ENCODE peak calls at places on chromosomes 16 and 17, in ten cellular contexts. One of them, this sample, is unnamed.
A peak's percentile ranks its signal among the peaks of the same experiment; 100 is the strongest.

GRCh38 chr17:77419547-77420475 is 279.0 kb downstream of the SEC14L1 start:
- DNase-seq in tibial nerve: no peak
- DNase-seq in endodermal cell: peak; percentile 96
- DNase-seq in heart right ventricle: no peak
- DNase-seq in psoas muscle: no peak
- DNase-seq in K562: peak; percentile 53
- DNase-seq in pancreas: no peak
- DNase-seq in upper lobe of left lung: no peak
- DNase-seq in A549: no peak
- DNase-seq in HCT116: no peak
- DNase-seq in this sample: no peak

GRCh38 chr17:71472809-71473789 is 647.7 kb upstream of the SOX9 start:
- DNase-seq in tibial nerve: no peak
- DNase-seq in endodermal cell: peak; percentile 72
- DNase-seq in heart right ventricle: peak; percentile 6
- DNase-seq in psoas muscle: no peak
- DNase-seq in K562: peak; percentile 8
- DNase-seq in pancreas: no peak
- DNase-seq in upper lobe of left lung: no peak
- DNase-seq in A549: peak; percentile 55
- DNase-seq in HCT116: peak; percentile 86
- DNase-seq in this sample: no peak

GRCh38 chr16:82043680-82044584 is 8.9 kb downstream of the HSD17B2 start:
- DNase-seq in tibial nerve: no peak
- DNase-seq in endodermal cell: no peak
- DNase-seq in heart right ventricle: no peak
- DNase-seq in psoas muscle: no peak
- DNase-seq in K562: no peak
- DNase-seq in pancreas: no peak
- DNase-seq in upper lobe of left lung: no peak
- DNase-seq in A549: no peak
- DNase-seq in HCT116: no peak
- DNase-seq in this sample: no peak

GRCh38 chr16:31099860-31100638 is 5.5 kb upstream of the VKORC1 start:
- DNase-seq in tibial nerve: no peak
- DNase-seq in endodermal cell: no peak
- DNase-seq in heart right ventricle: no peak
- DNase-seq in psoas muscle: no peak
- DNase-seq in K562: peak; percentile 62
- DNase-seq in pancreas: no peak
- DNase-seq in upper lobe of left lung: no peak
- DNase-seq in A549: no peak
- DNase-seq in HCT116: no peak
- DNase-seq in this sample: no peak

GRCh38 chr17:58630883-58631522 is 60.8 kb downstream of the TEX14 start:
- DNase-seq in tibial nerve: no peak
- DNase-seq in endodermal cell: peak; percentile 95
- DNase-seq in heart right ventricle: peak; percentile 6
- DNase-seq in psoas muscle: no peak
- DNase-seq in K562: peak; percentile 88
- DNase-seq in pancreas: no peak
- DNase-seq in upper lobe of left lung: peak; percentile 22
- DNase-seq in A549: no peak
- DNase-seq in HCT116: peak; percentile 98
- DNase-seq in this sample: no peak

GRCh38 chr17:34306466-34306865 is 12.8 kb upstream of the CCL8 start:
- DNase-seq in tibial nerve: no peak
- DNase-seq in endodermal cell: peak; percentile 86
- DNase-seq in heart right ventricle: peak; percentile 48
- DNase-seq in psoas muscle: no peak
- DNase-seq in K562: peak; percentile 12
- DNase-seq in pancreas: no peak
- DNase-seq in upper lobe of left lung: no peak
- DNase-seq in A549: peak; percentile 22
- DNase-seq in HCT116: no peak
- DNase-seq in this sample: no peak

GRCh38 chr17:19940722-19941464 is 36.7 kb downstream of the AKAP10 start:
- DNase-seq in tibial nerve: no peak
- DNase-seq in endodermal cell: peak; percentile 52
- DNase-seq in heart right ventricle: no peak
- DNase-seq in psoas muscle: no peak
- DNase-seq in K562: no peak
- DNase-seq in pancreas: no peak
- DNase-seq in upper lobe of left lung: no peak
- DNase-seq in A549: no peak
- DNase-seq in HCT116: no peak
- DNase-seq in this sample: no peak

GRCh38 chr17:41492771-41493170 is 3.1 kb upstream of the KRT36 start:
- DNase-seq in tibial nerve: no peak
- DNase-seq in endodermal cell: no peak
- DNase-seq in heart right ventricle: peak; percentile 27
- DNase-seq in psoas muscle: no peak
- DNase-seq in K562: peak; percentile 45
- DNase-seq in pancreas: no peak
- DNase-seq in upper lobe of left lung: no peak
- DNase-seq in A549: no peak
- DNase-seq in HCT116: no peak
- DNase-seq in this sample: no peak

GRCh38 chr16:17364319-17365210 is 106.2 kb downstream of the XYLT1 start:
- DNase-seq in tibial nerve: no peak
- DNase-seq in endodermal cell: no peak
- DNase-seq in heart right ventricle: no peak
- DNase-seq in psoas muscle: no peak
- DNase-seq in K562: no peak
- DNase-seq in pancreas: no peak
- DNase-seq in upper lobe of left lung: no peak
- DNase-seq in A549: no peak
- DNase-seq in HCT116: no peak
- DNase-seq in this sample: no peak

GRCh38 chr16:17359778-17360177 is 111.0 kb downstream of the XYLT1 start:
- DNase-seq in tibial nerve: no peak
- DNase-seq in endodermal cell: no peak
- DNase-seq in heart right ventricle: no peak
- DNase-seq in psoas muscle: no peak
- DNase-seq in K562: no peak
- DNase-seq in pancreas: no peak
- DNase-seq in upper lobe of left lung: peak; percentile 64
- DNase-seq in A549: no peak
- DNase-seq in HCT116: no peak
- DNase-seq in this sample: no peak

GRCh38 chr16:17362946-17363345 is 107.8 kb downstream of the XYLT1 start:
- DNase-seq in tibial nerve: no peak
- DNase-seq in endodermal cell: no peak
- DNase-seq in heart right ventricle: no peak
- DNase-seq in psoas muscle: no peak
- DNase-seq in K562: no peak
- DNase-seq in pancreas: no peak
- DNase-seq in upper lobe of left lung: no peak
- DNase-seq in A549: no peak
- DNase-seq in HCT116: no peak
- DNase-seq in this sample: no peak

GRCh38 chr16:17360810-17361209 is 110.0 kb downstream of the XYLT1 start:
- DNase-seq in tibial nerve: no peak
- DNase-seq in endodermal cell: no peak
- DNase-seq in heart right ventricle: no peak
- DNase-seq in psoas muscle: no peak
- DNase-seq in K562: no peak
- DNase-seq in pancreas: no peak
- DNase-seq in upper lobe of left lung: peak; percentile 65
- DNase-seq in A549: no peak
- DNase-seq in HCT116: no peak
- DNase-seq in this sample: no peak

DNA sequence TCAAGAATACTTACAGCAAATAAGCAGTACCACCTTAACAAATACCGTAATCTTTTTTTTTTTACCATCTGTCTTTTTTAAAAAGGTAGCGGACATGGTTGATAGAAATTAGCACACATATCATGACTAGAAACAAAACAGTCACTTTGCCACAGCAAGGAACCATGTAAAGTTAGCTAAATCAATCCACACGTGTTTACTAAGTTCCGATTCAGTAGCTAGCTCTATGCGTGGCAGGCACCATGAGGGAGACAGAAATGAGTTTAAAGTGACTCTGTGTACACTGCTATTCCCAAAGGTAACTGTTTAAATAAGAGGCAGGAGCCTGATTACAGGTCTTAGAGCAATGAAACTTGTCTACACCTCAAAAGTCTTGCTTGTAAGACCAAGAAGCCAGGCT is 108.6 kb downstream of the XYLT1 start:
- DNase-seq in tibial nerve: no peak
- DNase-seq in endodermal cell: no peak
- DNase-seq in heart right ventricle: no peak
- DNase-seq in psoas muscle: no peak
- DNase-seq in K562: no peak
- DNase-seq in pancreas: no peak
- DNase-seq in upper lobe of left lung: no peak
- DNase-seq in A549: no peak
- DNase-seq in HCT116: no peak
- DNase-seq in this sample: no peak
- H3K4me1 ChIP-seq in tibial nerve: peaks cover 43% of the 10 kb centered on the region
- H3K4me1 ChIP-seq in endodermal cell: peaks cover 3% of the 10 kb centered on the region
- H3K4me1 ChIP-seq in heart right ventricle: no peaks in the 10 kb centered on the region
- H3K4me1 ChIP-seq in psoas muscle: peaks cover 6% of the 10 kb centered on the region
- H3K4me1 ChIP-seq in K562: no peaks in the 10 kb centered on the region
- H3K4me1 ChIP-seq in pancreas: peaks cover 3% of the 10 kb centered on the region
- H3K4me1 ChIP-seq in upper lobe of left lung: peaks cover 39% of the 10 kb centered on the region
- H3K4me1 ChIP-seq in A549: no peaks in the 10 kb centered on the region
- H3K4me1 ChIP-seq in HCT116: peaks cover 9% of the 10 kb centered on the region
- H3K4me1 ChIP-seq in this sample: peaks cover 25% of the 10 kb centered on the region

DNA sequence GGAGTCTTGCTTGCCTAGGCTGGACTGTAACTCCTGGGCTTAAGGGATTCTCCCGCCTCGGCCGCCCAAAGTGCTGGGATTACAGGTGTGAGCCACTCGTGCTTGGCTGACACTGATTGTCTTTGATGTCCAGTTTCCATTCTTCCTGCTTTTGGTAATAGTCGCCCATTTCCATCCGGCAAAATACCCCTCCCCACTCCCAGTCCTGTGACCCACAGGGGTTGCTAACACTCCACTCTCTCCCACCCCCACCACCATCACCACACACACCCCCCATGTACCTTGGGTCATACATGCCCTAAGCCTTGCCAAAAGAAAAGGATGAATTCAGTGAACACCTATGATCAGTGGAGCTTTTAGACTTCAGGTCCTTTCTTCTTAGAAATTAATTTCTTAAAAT is 52.8 kb upstream of the MYH10 start:
- DNase-seq in tibial nerve: no peak
- DNase-seq in endodermal cell: no peak
- DNase-seq in heart right ventricle: no peak
- DNase-seq in psoas muscle: no peak
- DNase-seq in K562: no peak
- DNase-seq in pancreas: no peak
- DNase-seq in upper lobe of left lung: no peak
- DNase-seq in A549: no peak
- DNase-seq in HCT116: no peak
- DNase-seq in this sample: no peak
- H3K27ac ChIP-seq in tibial nerve: no peak overlapping the region
- H3K27ac ChIP-seq in endodermal cell: no peak overlapping the region
- H3K27ac ChIP-seq in heart right ventricle: no peak overlapping the region
- H3K27ac ChIP-seq in psoas muscle: no peak overlapping the region
- H3K27ac ChIP-seq in K562: no peak overlapping the region
- H3K27ac ChIP-seq in pancreas: no peak overlapping the region
- H3K27ac ChIP-seq in upper lobe of left lung: no peak overlapping the region
- H3K27ac ChIP-seq in A549: no peak overlapping the region
- H3K27ac ChIP-seq in HCT116: no peak overlapping the region
- H3K27ac ChIP-seq in this sample: no peak overlapping the region

DNA sequence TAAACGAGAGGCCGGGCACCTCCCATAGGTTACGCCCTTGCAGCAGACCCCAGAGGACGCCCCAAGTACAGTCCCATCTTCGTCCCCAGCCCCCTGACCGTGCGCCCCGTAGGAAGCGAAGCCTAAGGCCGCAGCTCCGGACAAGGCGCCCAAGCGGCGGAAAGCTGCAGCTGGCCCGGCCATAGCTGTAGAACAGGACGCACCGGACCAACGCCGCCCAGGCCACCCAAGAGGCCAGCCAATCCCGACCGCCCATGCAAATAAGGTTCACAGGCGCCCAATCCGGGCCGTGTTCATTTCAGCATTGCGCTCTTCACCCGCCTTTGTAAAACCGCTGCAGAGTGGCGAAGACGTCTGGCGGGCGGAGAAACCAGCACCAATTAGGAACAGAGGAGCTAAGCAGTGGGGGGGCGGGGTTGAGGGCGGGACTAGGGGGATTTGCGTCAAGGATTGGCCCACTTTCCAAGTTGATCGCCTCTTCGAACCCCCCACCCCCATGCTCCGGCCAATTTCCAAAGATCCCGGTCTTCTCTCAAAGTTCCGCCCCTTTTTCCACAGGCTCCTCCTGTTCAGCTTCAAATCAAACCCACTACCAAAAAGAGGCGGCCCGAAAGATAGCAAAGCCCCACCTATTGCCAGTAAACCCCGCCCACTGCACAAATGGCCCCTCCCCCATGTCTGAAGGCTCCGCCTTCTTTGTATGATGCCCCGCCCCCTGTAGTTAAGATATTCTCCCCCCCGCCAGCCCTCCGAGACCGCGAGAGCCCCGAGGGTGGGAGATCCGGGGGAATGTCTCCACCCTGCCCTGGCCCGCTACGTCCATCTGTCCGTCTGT is at the start of gene TMEM256:
- DNase-seq in tibial nerve: peak; percentile 98
- DNase-seq in endodermal cell: peak; percentile 100
- DNase-seq in heart right ventricle: peak; percentile 99
- DNase-seq in psoas muscle: peak; percentile 98
- DNase-seq in K562: peak; percentile 98
- DNase-seq in pancreas: peak; percentile 99
- DNase-seq in upper lobe of left lung: peak; percentile 99
- DNase-seq in A549: peak; percentile 98
- DNase-seq in HCT116: peak; percentile 98
- DNase-seq in this sample: peak; percentile 99
- TF ChIP-seq CTCF in tibial nerve: no peak
- TF ChIP-seq CTCF in endodermal cell: peak; percentile 29
- TF ChIP-seq CTCF in heart right ventricle: no peak
- TF ChIP-seq CTCF in psoas muscle: no peak
- TF ChIP-seq CTCF in K562: no peak
- TF ChIP-seq CTCF in pancreas: no peak
- TF ChIP-seq CTCF in upper lobe of left lung: peak; percentile 3
- TF ChIP-seq CTCF in A549: no peak
- TF ChIP-seq CTCF in HCT116: no peak
- TF ChIP-seq CTCF in this sample: no peak

DNA sequence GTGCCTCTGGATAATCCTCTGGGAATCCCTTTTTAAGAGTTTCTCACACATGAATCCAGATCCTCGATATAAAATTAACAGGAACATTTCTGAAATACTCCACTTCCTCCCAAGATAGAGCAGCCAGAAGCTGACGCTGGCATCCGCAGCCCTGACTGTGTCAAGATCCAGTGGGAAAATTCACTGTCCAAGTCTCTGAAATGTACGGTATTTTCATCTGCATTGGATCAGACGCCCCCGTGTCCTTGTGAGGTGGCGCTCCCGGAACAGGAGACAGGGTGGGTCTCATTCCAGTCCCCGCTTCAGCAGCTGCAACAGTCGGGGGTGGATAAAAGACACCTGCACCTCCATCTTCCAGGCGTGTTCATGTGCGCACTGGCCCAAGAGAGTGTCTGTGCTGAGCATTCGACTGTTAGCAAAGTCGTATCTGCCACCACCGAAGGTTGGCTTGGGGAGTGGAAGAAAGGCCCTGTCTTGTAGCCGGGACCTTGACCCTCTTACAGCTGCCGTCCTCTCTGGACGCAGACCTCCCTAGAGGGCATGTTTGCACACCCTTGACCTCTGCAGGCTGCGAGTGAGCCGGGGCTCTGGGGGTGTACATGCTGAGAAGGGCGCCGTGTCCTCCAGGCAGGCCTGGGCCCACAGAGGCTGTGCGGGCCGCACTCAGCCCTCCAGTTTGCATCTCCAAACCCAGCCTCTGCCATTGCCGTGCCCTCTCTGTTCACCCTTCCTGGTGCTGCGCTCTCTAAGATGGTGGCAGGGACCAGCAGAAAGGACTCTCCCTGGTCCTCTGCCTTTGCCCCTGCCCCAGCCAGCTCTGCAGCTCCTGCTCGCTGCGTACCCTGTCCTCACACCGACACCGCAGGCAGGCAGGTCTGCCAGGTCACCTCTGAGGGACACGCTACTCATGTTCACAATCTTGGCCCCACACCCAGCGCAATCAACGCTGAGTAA is 72.0 kb upstream of the CHMP6 start:
- DNase-seq in tibial nerve: no peak
- DNase-seq in endodermal cell: no peak
- DNase-seq in heart right ventricle: no peak
- DNase-seq in psoas muscle: no peak
- DNase-seq in K562: no peak
- DNase-seq in pancreas: no peak
- DNase-seq in upper lobe of left lung: no peak
- DNase-seq in A549: no peak
- DNase-seq in HCT116: no peak
- DNase-seq in this sample: peak; percentile 54
- H3K4me1 ChIP-seq in tibial nerve: no peaks in the 10 kb centered on the region
- H3K4me1 ChIP-seq in endodermal cell: no peaks in the 10 kb centered on the region
- H3K4me1 ChIP-seq in heart right ventricle: no peaks in the 10 kb centered on the region
- H3K4me1 ChIP-seq in psoas muscle: no peaks in the 10 kb centered on the region
- H3K4me1 ChIP-seq in K562: no peaks in the 10 kb centered on the region
- H3K4me1 ChIP-seq in pancreas: no peaks in the 10 kb centered on the region
- H3K4me1 ChIP-seq in upper lobe of left lung: no peaks in the 10 kb centered on the region
- H3K4me1 ChIP-seq in A549: no peaks in the 10 kb centered on the region
- H3K4me1 ChIP-seq in HCT116: no peaks in the 10 kb centered on the region
- H3K4me1 ChIP-seq in this sample: no peaks in the 10 kb centered on the region

This sample was measured in RWPE2.